ENCODE peak calls at places on chromosomes 13 and 19, in eight cellular contexts. A, N, C, I, Z, P, W and L are unnamed samples.

GRCh38 chr19:55641376-55642152 is 762 bp downstream of the ZNF580 start:
- DNase-seq in A (no peak), N (no peak), I (no peak), C (no peak), Z (no peak), W (no peak), P (no peak), L (no peak)

GRCh38 chr19:40232479-40232878 is 6.0 kb upstream of the CCNP start:
- DNase-seq in W (no peak), I (no peak), C (no peak), P (no peak), N (no peak), A (no peak), Z (no peak), L (no peak)

GRCh38 chr13:94063096-94063495 is 416.4 kb downstream of the DCT start:
- DNase-seq in C (no peak), W (no peak), Z (no peak), P (no peak), A (no peak), I (peak; percentile 53), N (no peak), L (no peak)

GRCh38 chr13:76816394-76816793 is 69.8 kb downstream of the KCTD12 start:
- DNase-seq in Z (no peak), P (no peak), N (no peak), I (no peak), A (no peak), C (no peak), W (no peak), L (no peak)

GRCh38 chr19:50602496-50602895 is 34.3 kb upstream of the LRRC4B start:
- DNase-seq in C (no peak), Z (no peak), N (no peak), I (no peak), W (no peak), P (no peak), A (no peak), L (no peak)

GRCh38 chr19:2477141-2477710 is 1.3 kb downstream of the GADD45B start:
- DNase-seq in P (no peak), A (peak; percentile 61), C (peak; percentile 48), W (peak; percentile 68), I (peak; percentile 37), N (peak; percentile 70), Z (peak; percentile 54), L (no peak)

GRCh38 chr13:32007494-32007893 is 24.1 kb upstream of the FRY start:
- DNase-seq in I (no peak), Z (no peak), W (no peak), A (no peak), N (no peak), P (no peak), C (no peak), L (no peak)

GRCh38 chr19:20078696-20079095 is 896 bp downstream of the ZNF90 start:
- DNase-seq in A (peak; percentile 16), C (peak; percentile 1), Z (no peak), N (peak; percentile 75), P (no peak), I (peak; percentile 24), W (peak; percentile 40), L (peak; percentile 27)

GRCh38 chr13:107644136-107644535 is 571.2 kb downstream of the LIG4 start:
- DNase-seq in Z (no peak), W (no peak), A (no peak), I (no peak), N (no peak), P (no peak), C (no peak), L (no peak)

GRCh38 chr19:39154626-39155100 is 29.1 kb downstream of the PAK4 start:
- DNase-seq in I (no peak), N (peak; percentile 83), W (no peak), C (peak; percentile 96), P (no peak), A (no peak), Z (no peak), L (no peak)

GRCh38 chr13:107289540-107289939 is 721.6 kb upstream of the ARGLU1 start:
- DNase-seq in N (no peak), W (no peak), C (no peak), A (no peak), I (peak; percentile 71), P (no peak), Z (no peak), L (no peak)

GRCh38 chr13:100349594-100349993 is 239.0 kb downstream of the GGACT start:
- DNase-seq in P (no peak), N (no peak), W (no peak), C (no peak), A (no peak), Z (no peak), I (no peak), L (no peak)

GRCh38 chr19:3670258-3670795 is 29.9 kb downstream of the PIP5K1C start:
- DNase-seq in P (no peak), I (peak; percentile 80), Z (no peak), N (peak; percentile 55), C (no peak), W (peak; percentile 84), A (peak; percentile 89), L (no peak)

GRCh38 chr13:27964741-27965323 is 4.3 kb downstream of the CDX2 start:
- DNase-seq in W (no peak), Z (no peak), C (no peak), P (no peak), N (peak; percentile 61), I (no peak), A (no peak), L (no peak)

GRCh38 chr19:461664-462551 is 1.1 kb upstream of the SHC2 start:
- DNase-seq in Z (no peak), N (peak; percentile 90), C (peak; percentile 73), W (no peak), I (no peak), P (no peak), A (no peak), L (no peak)

GRCh38 chr13:31322025-31322424 is 122.2 kb downstream of the B3GLCT start:
- DNase-seq in N (no peak), A (no peak), Z (no peak), I (no peak), P (no peak), C (no peak), W (peak; percentile 57), L (no peak)

DNA sequence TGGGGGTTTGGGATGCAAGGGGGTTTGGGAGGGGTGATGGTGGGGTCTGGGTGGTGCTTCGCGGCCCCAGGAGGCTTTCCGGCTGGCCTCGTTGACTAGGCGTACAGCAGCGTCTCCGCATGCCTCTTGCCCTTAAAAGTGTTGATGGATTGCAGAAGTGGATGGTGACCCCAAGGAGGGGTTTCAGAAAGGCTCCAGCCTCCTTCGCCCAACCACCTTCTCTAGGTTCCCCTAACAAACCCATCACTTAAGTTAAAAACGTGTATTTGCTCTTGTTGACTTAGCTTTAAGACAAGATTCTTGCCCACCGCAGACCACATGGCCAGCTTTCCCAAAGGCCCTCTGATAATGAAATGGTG is 8.1 kb upstream of the TSHZ3 start:
- DNase-seq in W (no peak), N (no peak), I (no peak), A (no peak), P (no peak), Z (no peak), C (no peak), L (no peak)
- TF ChIP-seq CTCF in W (peak; percentile 19), N (peak; percentile 52), I (no peak), A (peak; percentile 22), P (no peak), Z (no peak), C (no peak), L (no peak)

DNA sequence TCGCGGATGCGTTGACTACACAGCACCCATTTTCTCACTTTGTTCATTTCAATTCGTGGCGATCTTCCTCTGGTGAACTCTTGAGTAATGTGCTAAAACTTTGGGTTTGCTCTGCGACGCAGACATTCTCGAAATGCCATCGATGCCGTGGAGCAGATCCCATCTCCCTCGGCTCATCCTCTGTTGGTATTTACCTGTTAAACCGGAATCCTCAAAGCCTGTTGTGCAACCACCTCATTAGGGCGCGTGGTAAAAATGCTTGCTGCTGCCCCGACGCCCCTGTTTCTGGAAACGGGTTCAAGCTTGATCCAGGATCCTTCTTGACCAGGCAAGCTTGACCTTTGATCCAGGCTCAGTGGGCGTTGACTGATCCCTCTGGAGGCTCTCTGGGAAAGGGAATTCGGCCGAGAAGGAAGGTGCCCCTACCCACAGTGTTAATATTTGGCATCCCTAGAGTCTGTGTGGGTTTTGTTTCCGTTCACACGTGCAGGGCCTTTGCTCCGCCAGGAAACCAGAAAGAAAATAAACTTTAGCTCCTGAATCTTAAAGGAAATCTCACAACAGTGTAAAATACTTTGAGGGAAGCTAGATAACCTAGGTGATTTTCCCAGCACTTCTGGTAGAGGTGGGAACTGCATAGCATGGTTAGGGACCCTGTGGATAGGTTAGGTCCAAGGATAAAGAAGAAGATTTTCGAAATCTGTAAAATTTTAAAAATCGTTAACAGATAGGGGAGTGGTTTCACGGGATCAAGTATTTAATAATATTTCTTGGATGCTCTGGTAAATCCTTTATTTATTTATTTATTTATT is 1.0 kb downstream of the LSM14A start:
- DNase-seq in A (peak; percentile 22), Z (no peak), I (no peak), N (peak; percentile 87), W (peak; percentile 43), C (peak; percentile 46), P (peak; percentile 75), L (peak; percentile 60)
- TF ChIP-seq CTCF in A (no peak), Z (no peak), I (no peak), N (peak; percentile 61), W (no peak), C (peak; percentile 14), P (no peak), L (no peak)

DNA sequence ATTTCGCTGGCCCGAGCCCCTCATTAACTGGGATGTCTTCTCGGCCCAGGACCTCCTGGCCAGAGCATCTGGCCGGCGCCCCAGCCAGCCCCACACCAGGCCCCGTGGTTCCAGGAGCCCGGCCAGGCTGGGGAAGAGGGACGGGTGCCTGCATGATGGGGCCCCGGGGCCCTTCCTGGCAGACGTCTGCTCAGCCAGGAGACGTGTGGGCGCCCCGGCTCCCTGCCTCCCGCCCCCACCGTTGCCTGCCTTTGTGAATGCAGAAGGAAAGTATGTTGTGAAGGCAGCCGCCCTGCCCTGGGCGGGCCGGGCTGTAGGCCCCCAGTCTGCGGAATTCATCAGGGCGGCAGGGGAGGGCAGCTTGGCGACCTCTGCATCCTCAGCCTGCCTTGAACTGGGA is 4.4 kb upstream of the COMP start:
- DNase-seq in I (no peak), C (no peak), Z (no peak), A (no peak), N (peak; percentile 59), W (no peak), P (no peak), L (no peak)
- TF ChIP-seq CTCF in I (no peak), C (no peak), Z (no peak), A (no peak), N (no peak), W (no peak), P (no peak), L (no peak)

DNA sequence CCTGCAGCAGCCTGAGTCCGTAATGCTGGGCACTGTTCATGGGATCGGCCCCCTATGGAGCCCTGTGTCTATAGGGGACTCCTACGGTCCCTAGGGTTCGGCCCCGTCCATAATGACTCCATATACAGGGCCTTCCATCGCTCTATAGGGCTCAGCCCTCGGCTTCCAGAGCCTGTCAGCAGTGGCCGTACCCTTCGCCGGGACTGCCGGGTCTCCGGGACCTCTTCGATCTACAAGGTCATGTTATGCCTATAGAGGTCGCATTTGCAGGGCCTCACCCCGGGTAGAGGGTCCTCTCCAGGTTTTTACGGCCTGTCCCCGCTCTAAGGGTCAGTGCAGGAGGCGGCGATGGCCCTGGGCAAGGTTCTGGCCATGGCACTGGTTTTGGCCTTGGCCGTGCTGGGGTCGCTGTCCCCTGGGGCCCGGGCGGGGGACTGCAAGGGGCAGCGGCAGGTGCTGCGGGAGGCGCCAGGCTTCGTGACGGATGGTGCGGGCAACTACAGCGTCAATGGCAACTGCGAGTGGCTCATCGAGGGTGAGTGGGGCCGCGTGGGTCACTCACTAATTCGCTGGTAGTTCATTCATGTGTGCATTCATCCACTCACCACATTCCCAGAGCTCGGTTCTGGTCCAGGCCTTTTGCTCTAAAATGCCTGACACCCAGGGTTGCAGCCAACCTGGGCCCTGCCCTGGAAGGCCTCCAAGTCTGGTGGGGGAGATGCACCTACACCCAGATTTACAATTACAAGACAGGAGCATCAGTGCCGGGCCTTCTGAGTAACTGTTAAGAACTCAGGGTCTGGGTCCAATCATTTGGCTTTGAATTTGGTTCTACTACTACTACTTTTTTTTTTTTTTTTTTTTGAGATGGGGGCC is 699 bp downstream of the MEGF8 start:
- DNase-seq in A (no peak), W (peak; percentile 45), N (peak; percentile 82), I (no peak), P (no peak), Z (no peak), C (peak; percentile 60), L (peak; percentile 50)
- TF ChIP-seq CTCF in A (no peak), W (no peak), N (peak; percentile 59), I (no peak), P (peak; percentile 9), Z (peak; percentile 14), C (peak; percentile 62), L (no peak)